ENCODE peak calls at places on chromosome 21, in six cellular contexts. O, P, U, Y, I and F are unnamed samples.

GRCh38 chr21:33036430-33037162 is 10.9 kb downstream of the OLIG2 start:
- DNase-seq in P (no peak), O (no peak), Y (no peak), U (no peak), I (peak), F (peak)

GRCh38 chr21:44874240-44874496 is 678 bp upstream of the PTTG1IP start:
- DNase-seq in U (no peak), I (peak), Y (no peak), O (no peak), P (no peak), F (no peak)

GRCh38 chr21:25913488-25913887 is 178.7 kb downstream of the GABPA start:
- DNase-seq in Y (no peak), U (no peak), I (no peak), P (no peak), O (no peak), F (no peak)

GRCh38 chr21:45162809-45163208 is 88.4 kb downstream of the ADARB1 start:
- DNase-seq in O (no peak), I (no peak), U (no peak), Y (no peak), P (no peak), F (no peak)

GRCh38 chr21:46442938-46443337 is 15.8 kb upstream of the DIP2A start:
- DNase-seq in O (no peak), P (no peak), I (no peak), U (no peak), Y (no peak), F (peak)

GRCh38 chr21:34801519-34802132 is 132.8 kb downstream of the CLIC6 start:
- DNase-seq in Y (peak), O (no peak), P (peak), U (no peak), I (peak), F (peak)

GRCh38 chr21:14686466-14687276 is 140.6 kb upstream of the SAMSN1 start:
- DNase-seq in U (no peak), I (no peak), Y (no peak), P (no peak), O (peak), F (peak)

GRCh38 chr21:37868896-37869295 is 47.4 kb downstream of the KCNJ6 start:
- DNase-seq in U (no peak), O (no peak), P (no peak), I (no peak), Y (no peak), F (no peak)

GRCh38 chr21:18493420-18493819 is 89.8 kb upstream of the TMPRSS15 start:
- DNase-seq in O (no peak), U (no peak), I (peak), P (no peak), Y (no peak), F (no peak)

GRCh38 chr21:38525454-38525853 is 27.2 kb upstream of the ERG start:
- DNase-seq in Y (no peak), P (no peak), I (no peak), O (no peak), U (no peak), F (peak)

GRCh38 chr21:33360871-33361602 is 36.3 kb downstream of the IFNAR1 start:
- DNase-seq in O (peak), I (peak), Y (peak), U (peak), P (peak), F (peak)

GRCh38 chr21:34996304-34997081 is 52.6 kb downstream of the RUNX1 start:
- DNase-seq in I (no peak), U (no peak), Y (peak), P (no peak), O (no peak), F (no peak)

GRCh38 chr21:16928439-16928838 is 584.4 kb upstream of the CXADR start:
- DNase-seq in Y (no peak), O (no peak), U (no peak), I (no peak), P (no peak), F (no peak)

GRCh38 chr21:36551731-36552457 is 72.0 kb upstream of the CLDN14 start:
- DNase-seq in P (no peak), O (no peak), I (no peak), Y (no peak), U (no peak), F (no peak)

GRCh38 chr21:16305686-16306085 is 575.9 kb downstream of the USP25 start:
- DNase-seq in Y (no peak), U (no peak), O (no peak), P (no peak), I (peak), F (no peak)

GRCh38 chr21:17925000-17925610 is 105.9 kb upstream of the C21orf91 start:
- DNase-seq in U (peak), P (peak), Y (peak), O (peak), I (peak), F (peak)

GRCh38 chr21:20877976-20878375 is 120.2 kb upstream of the NCAM2 start:
- DNase-seq in I (no peak), O (no peak), P (no peak), Y (no peak), U (no peak), F (no peak)

GRCh38 chr21:20882462-20883415 is 115.5 kb upstream of the NCAM2 start:
- DNase-seq in U (no peak), Y (peak), P (no peak), I (peak), O (no peak), F (peak)
- TF ChIP-seq MAX in U (no peak), Y (no peak), P (no peak), I (no peak), O (no peak), F (no peak)

GRCh38 chr21:43354666-43355065 is 72.3 kb downstream of the SIK1 start:
- DNase-seq in I (no peak), P (no peak), O (no peak), U (no peak), Y (no peak), F (no peak)

GRCh38 chr21:43352138-43352537 is 74.8 kb downstream of the SIK1 start:
- DNase-seq in Y (no peak), P (no peak), I (no peak), U (no peak), O (no peak), F (no peak)

GRCh38 chr21:43352568-43353281 is 74.2 kb downstream of the SIK1 start:
- DNase-seq in P (no peak), I (peak), Y (peak), U (no peak), O (peak), F (peak)

GRCh38 chr21:43354016-43354420 is 72.9 kb downstream of the SIK1 start:
- DNase-seq in Y (no peak), I (no peak), P (no peak), O (no peak), U (no peak), F (no peak)

DNA sequence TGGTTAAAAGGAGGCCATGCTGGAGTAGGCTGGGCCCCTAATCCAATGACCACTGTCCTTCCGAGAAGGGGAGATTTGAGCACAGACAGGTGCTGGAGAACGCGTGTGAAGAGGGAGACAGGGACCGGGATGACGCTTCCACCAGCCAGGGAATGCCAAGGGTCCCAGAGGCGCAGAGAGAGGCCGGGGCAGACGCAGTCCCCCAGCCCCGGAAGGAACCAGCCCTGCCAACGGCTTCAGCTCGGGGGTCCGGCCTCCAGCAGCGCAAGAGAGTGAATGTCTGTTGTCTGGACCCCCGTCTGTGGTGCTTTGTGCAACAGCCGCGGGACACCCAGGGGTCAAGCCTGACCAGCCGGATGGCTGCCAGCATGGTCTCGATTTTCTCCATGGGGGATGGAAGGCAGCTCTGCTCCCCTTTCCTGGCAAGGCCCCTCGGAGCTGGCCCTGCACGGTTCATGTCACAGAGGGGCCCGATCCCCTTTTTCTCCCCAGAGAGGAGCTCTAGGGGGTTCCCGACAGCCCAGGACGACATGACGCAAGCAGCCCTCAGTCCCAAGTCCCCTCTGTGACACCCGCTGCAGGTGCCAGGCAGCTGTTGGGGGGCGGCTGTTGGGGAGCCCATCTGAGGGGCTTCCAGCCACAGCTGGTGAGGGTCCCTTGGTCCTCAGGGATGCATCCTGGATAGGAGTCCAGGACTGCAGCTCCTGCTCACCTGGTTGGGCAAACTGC is 73.5 kb downstream of the SIK1 start:
- DNase-seq in U (no peak), Y (no peak), O (no peak), I (no peak), P (no peak), F (no peak)
- TF ChIP-seq POLR2A in U (no peak), Y (no peak), O (no peak), I (no peak), P (no peak), F (no peak)

GRCh38 chr21:42261832-42262200 is 42.9 kb downstream of the ABCG1 start:
- DNase-seq in U (no peak), Y (no peak), I (no peak), P (no peak), O (no peak), F (no peak)

GRCh38 chr21:42264245-42265195 is 45.6 kb downstream of the ABCG1 start:
- DNase-seq in P (no peak), O (no peak), I (no peak), U (no peak), Y (no peak), F (no peak)

GRCh38 chr21:42265229-42265812 is 46.4 kb downstream of the ABCG1 start:
- DNase-seq in Y (no peak), P (no peak), U (no peak), O (no peak), I (no peak), F (no peak)

GRCh38 chr21:42263591-42264131 is 44.7 kb downstream of the ABCG1 start:
- DNase-seq in Y (no peak), O (no peak), U (no peak), I (peak), P (no peak), F (peak)

DNA sequence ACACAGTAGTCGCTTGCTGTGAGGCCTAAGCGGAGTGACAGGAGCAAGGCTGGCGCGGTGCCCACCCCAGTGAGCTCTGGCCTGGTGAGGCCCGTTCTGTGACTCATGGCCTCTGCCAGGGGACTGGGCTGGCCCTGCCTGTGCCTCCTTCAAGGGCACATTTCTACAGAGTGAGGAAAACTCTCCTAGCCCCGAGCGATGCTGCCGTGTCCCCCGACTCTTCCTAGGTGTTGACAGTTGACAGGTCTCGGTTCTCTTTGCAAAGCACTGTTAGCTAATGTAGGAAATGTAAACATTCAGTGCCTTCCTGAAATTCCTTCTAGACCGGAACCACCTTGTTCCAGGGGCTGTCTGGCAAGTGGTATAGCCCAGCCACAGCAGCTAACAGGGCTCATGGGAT is 43.9 kb downstream of the ABCG1 start:
- DNase-seq in P (peak), O (no peak), U (peak), I (peak), Y (no peak), F (no peak)
- TF ChIP-seq MYC in P (no peak), O (no peak), U (no peak), I (no peak), Y (no peak), F (no peak)

DNA sequence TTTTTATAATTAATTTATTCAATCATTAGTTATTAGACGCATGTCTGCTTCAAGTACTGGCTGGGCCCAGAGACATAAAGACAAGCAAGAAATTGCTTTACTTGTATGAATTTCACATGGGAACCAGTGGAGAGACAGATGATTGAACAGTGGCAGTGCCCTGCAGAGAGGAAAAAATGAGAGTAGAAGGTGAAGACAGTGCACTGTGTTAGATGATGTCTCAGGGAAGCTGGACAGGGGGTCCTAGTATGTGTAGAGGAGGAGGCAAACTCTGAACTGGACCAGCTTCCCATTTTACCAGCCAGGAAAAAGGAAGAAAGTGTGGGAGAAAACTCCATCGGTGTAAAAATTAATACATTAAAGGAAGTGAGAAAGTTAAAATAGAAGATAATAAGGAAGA is 126.0 kb downstream of the BACH1 start:
- DNase-seq in O (no peak), Y (no peak), I (no peak), P (no peak), U (no peak), F (no peak)
- TF ChIP-seq MAX in O (no peak), Y (no peak), I (no peak), P (no peak), U (no peak), F (no peak)

GRCh38 chr21:30942192-30942591 is 60.8 kb upstream of the KRTAP11-1 start:
- DNase-seq in U (no peak), I (no peak), O (no peak), P (no peak), Y (no peak), F (peak)

DNA sequence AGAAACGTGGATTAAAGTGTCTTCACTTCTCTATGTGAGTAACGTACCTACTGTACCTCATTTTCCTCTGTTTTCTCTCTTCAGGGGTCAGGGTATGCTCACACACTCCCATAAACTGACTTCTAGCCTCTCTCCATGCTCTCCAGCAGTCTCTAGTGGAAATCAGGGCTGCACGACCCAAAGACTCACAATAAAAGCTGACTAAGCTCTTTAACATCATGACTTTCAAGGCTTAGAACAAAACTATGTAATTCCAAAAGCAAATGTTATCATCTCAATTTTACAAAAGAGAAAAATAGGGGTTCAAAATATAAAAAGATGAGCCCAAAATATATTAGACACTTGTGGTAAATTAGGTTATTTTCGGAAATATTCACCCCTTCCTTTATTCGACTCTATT is 62.5 kb upstream of the KRTAP11-1 start:
- DNase-seq in I (no peak), U (no peak), O (no peak), P (no peak), Y (no peak), F (no peak)
- TF ChIP-seq POLR2A in I (no peak), U (no peak), O (no peak), P (no peak), Y (no peak), F (no peak)